ENCODE peak calls at places on chromosomes 2 and 18, in four cellular contexts. S is OCI-LY7, B is NCI-H1105 treated with DMSO at 0.1 percent for 48 hours, E is posterior cingulate gyrus. N is an unnamed sample.

GRCh38 chr2:237894986-237895543 is 35.6 kb downstream of the RAMP1 start:
- DNase-seq in S (no peak), B (no peak), E (no peak), N (no peak)

GRCh38 chr2:43185146-43185545 is 41.3 kb downstream of the ZFP36L2 start:
- DNase-seq in S (no peak), B (no peak), E (no peak), N (no peak)

GRCh38 chr18:22658318-22658717 is 240.6 kb upstream of the CTAGE1 start:
- DNase-seq in S (no peak), B (no peak), E (no peak), N (no peak)

GRCh38 chr2:1784986-1785617 is 40.8 kb upstream of the PXDN start:
- DNase-seq in S (no peak), B (no peak), E (no peak), N (no peak)

GRCh38 chr18:59323931-59324622 is 5.6 kb upstream of the CPLX4 start:
- DNase-seq in S (no peak), B (no peak), E (no peak), N (no peak)

GRCh38 chr2:100623033-100623715 is 60.4 kb downstream of the PDCL3 start:
- DNase-seq in S (no peak), B (no peak), E (no peak), N (no peak)

GRCh38 chr2:28009732-28010131 is 119.2 kb downstream of the BABAM2 start:
- DNase-seq in S (no peak), B (no peak), E (no peak), N (no peak)

GRCh38 chr2:126787278-126787677 is 111.4 kb upstream of the TEX51 start:
- DNase-seq in S (no peak), B (no peak), E (no peak), N (no peak)

GRCh38 chr2:148338544-148338943 is 306.0 kb upstream of the EPC2 start:
- DNase-seq in S (no peak), B (no peak), E (no peak), N (no peak)

GRCh38 chr2:37417321-37417720 is 72.9 kb downstream of the QPCT start:
- DNase-seq in S (no peak), B (no peak), E (no peak), N (peak)

GRCh38 chr18:71105078-71105819 is 816.4 kb downstream of the SOCS6 start:
- DNase-seq in S (no peak), B (no peak), E (no peak), N (no peak)

GRCh38 chr2:194826241-194826640 is 830.8 kb upstream of the SLC39A10 start:
- DNase-seq in S (no peak), B (no peak), E (no peak), N (no peak)

GRCh38 chr2:156437876-156438410 is 1.8 kb downstream of the GPD2 start:
- DNase-seq in S (no peak), B (no peak), E (no peak), N (no peak)

GRCh38 chr2:236008006-236008405 is 160.2 kb downstream of the GBX2 start:
- DNase-seq in S (no peak), B (no peak), E (no peak), N (no peak)